ENCODE peak calls at places on chromosomes 3 and 15, in five cellular contexts. D is mesenchymal stem cell, E is tibial nerve, S is anterior cingulate cortex, M is neural progenitor cell. R is an unnamed sample.

GRCh38 chr15:67042490-67043181 is 22.8 kb upstream of the SMAD3 start:
- DNase-seq in D (peak; percentile 68), E (no peak), M (no peak), S (no peak), R (no peak)

GRCh38 chr15:64149424-64150235 is 1.9 kb upstream of the SNX22 start:
- DNase-seq in D (peak; percentile 8), S (no peak), E (no peak), M (no peak), R (no peak)

GRCh38 chr15:88913017-88913849 is at the start of gene MFGE8:
- DNase-seq in D (peak; percentile 73), S (no peak), M (peak; percentile 94), E (peak; percentile 79), R (no peak)

GRCh38 chr3:139358857-139359562 is 15.2 kb downstream of the MRPS22 start:
- DNase-seq in M (peak; percentile 78), D (no peak), E (no peak), S (no peak), R (no peak)

GRCh38 chr3:155555479-155556065 is 189.3 kb downstream of the PLCH1 start:
- DNase-seq in S (no peak), E (no peak), M (no peak), D (no peak), R (no peak)

GRCh38 chr15:74964794-74965193 is 8.2 kb upstream of the RPP25 start:
- DNase-seq in M (no peak), S (no peak), D (peak; percentile 52), E (no peak), R (no peak)

GRCh38 chr3:194375473-194375872 is 5.9 kb upstream of the LRRC15 start:
- DNase-seq in S (no peak), E (no peak), M (peak; percentile 66), D (peak; percentile 62), R (no peak)

GRCh38 chr3:14454644-14455310 is 52.4 kb downstream of the SLC6A6 start:
- DNase-seq in D (no peak), S (no peak), M (no peak), E (no peak), R (no peak)

GRCh38 chr3:179599531-179599930 is 4.9 kb downstream of the MRPL47 start:
- DNase-seq in M (no peak), S (no peak), D (no peak), E (no peak), R (no peak)

GRCh38 chr3:110419096-110419495 is 652.5 kb upstream of the NECTIN3 start:
- DNase-seq in D (peak; percentile 11), S (no peak), M (no peak), E (no peak), R (no peak)

GRCh38 chr15:95013379-95013778 is 782.0 kb downstream of the MCTP2 start:
- DNase-seq in E (no peak), S (no peak), M (no peak), D (no peak), R (no peak)

GRCh38 chr3:115146032-115146417 is 1.1 kb downstream of the ZBTB20 start:
- DNase-seq in S (no peak), D (peak; percentile 84), M (peak; percentile 68), E (peak; percentile 43), R (peak; percentile 64)

GRCh38 chr15:70504988-70505387 is 258.4 kb downstream of the UACA start:
- DNase-seq in D (no peak), M (no peak), E (no peak), S (no peak), R (no peak)

R was measured in CD14-positive monocyte.